ENCODE peak calls at places on chromosomes 13 and 19, in nine cellular contexts. X is germinal center; Q is stimulated activated CD4-positive, alpha-beta T cell treated with anti-CD3 and anti-CD28 coated beads, Interleukin-15, amount 100 ng/mL, for 24 hours; K is lower lobe of right lung; R is mucosa of descending colon; I is Ammon's horn; F is ELF-1; J is T-helper 9 cell; V is dorsolateral prefrontal cortex. T is an unnamed sample.

GRCh38 chr13:93723316-93723715 is 496.7 kb downstream of the GPC6 start:
- DNase-seq in X (no peak), Q (no peak), K (no peak), R (no peak), I (no peak), F (no peak), J (no peak), V (no peak), T (no peak)

GRCh38 chr19:48121909-48122371 is 11.3 kb upstream of the PLA2G4C start:
- DNase-seq in X (no peak), Q (peak; percentile 23), K (no peak), R (no peak), I (peak; percentile 21), F (peak; percentile 66), J (no peak), V (no peak), T (no peak)

GRCh38 chr13:37109080-37109678 is 3.7 kb upstream of the CSNK1A1L start:
- DNase-seq in X (no peak), Q (no peak), K (no peak), R (peak; percentile 13), I (peak; percentile 65), F (no peak), J (no peak), V (no peak), T (no peak)

GRCh38 chr13:77975358-77976042 is 56.9 kb upstream of the EDNRB start:
- DNase-seq in X (no peak), Q (no peak), K (no peak), R (no peak), I (no peak), F (peak; percentile 36), J (no peak), V (no peak), T (no peak)

GRCh38 chr13:109881347-109881725 is 95.0 kb upstream of the IRS2 start:
- DNase-seq in X (no peak), Q (no peak), K (no peak), R (no peak), I (no peak), F (no peak), J (no peak), V (no peak), T (no peak)

GRCh38 chr19:47152205-47152604 is 21.6 kb downstream of the SAE1 start:
- DNase-seq in X (no peak), Q (no peak), K (no peak), R (no peak), I (no peak), F (no peak), J (no peak), V (no peak), T (no peak)

GRCh38 chr19:41540041-41540695 is 35.8 kb upstream of the CEACAM21 start:
- DNase-seq in X (no peak), Q (no peak), K (no peak), R (no peak), I (no peak), F (peak; percentile 14), J (no peak), V (no peak), T (no peak)

GRCh38 chr13:75365724-75366173 is 116.2 kb downstream of the TBC1D4 start:
- DNase-seq in X (no peak), Q (peak; percentile 18), K (no peak), R (no peak), I (no peak), F (no peak), J (no peak), V (no peak), T (no peak)

GRCh38 chr19:45391346-45391745 is 13.5 kb downstream of the PPP1R13L start:
- DNase-seq in X (no peak), Q (no peak), K (no peak), R (no peak), I (no peak), F (peak; percentile 58), J (no peak), V (no peak), T (no peak)

GRCh38 chr19:7833225-7834156 is 3.5 kb downstream of the EVI5L start:
- DNase-seq in X (no peak), Q (no peak), K (peak; percentile 92), R (peak; percentile 94), I (peak; percentile 52), F (no peak), J (no peak), V (peak; percentile 69), T (no peak)

GRCh38 chr19:8079988-8080387 is 27.4 kb downstream of the CCL25 start:
- DNase-seq in X (no peak), Q (no peak), K (no peak), R (no peak), I (no peak), F (no peak), J (no peak), V (no peak), T (no peak)

T was measured in effector memory CD8-positive, alpha-beta T cell.